ENCODE peak calls at places on chromosome 21, in nine cellular contexts. T, S, P, O, B, H, R, J and C are unnamed samples.

GRCh38 chr21:29490016-29490415 is 191.3 kb downstream of the BACH1 start:
- DNase-seq in T (no peak), S (no peak), P (no peak), O (no peak), B (no peak), H (no peak), R (no peak), J (no peak), C (no peak)

GRCh38 chr21:38170705-38171682 is 85.8 kb upstream of the KCNJ15 start:
- DNase-seq in T (no peak), S (no peak), P (no peak), O (no peak), B (no peak), H (no peak), R (peak; percentile 16), J (no peak), C (no peak)

GRCh38 chr21:39003982-39004775 is 179.1 kb downstream of the PSMG1 start:
- DNase-seq in T (no peak), S (no peak), P (no peak), O (no peak), B (no peak), H (no peak), R (no peak), J (no peak), C (no peak)

GRCh38 chr21:15943009-15943666 is 213.4 kb downstream of the USP25 start:
- DNase-seq in T (no peak), S (no peak), P (no peak), O (no peak), B (no peak), H (no peak), R (no peak), J (no peak), C (no peak)

GRCh38 chr21:27818847-27819246 is 852.0 kb upstream of the ADAMTS5 start:
- DNase-seq in T (no peak), S (no peak), P (no peak), O (no peak), B (no peak), H (no peak), R (no peak), J (no peak), C (no peak)

GRCh38 chr21:38819719-38820147 is 14.0 kb downstream of the ETS2 start:
- DNase-seq in T (no peak), S (no peak), P (no peak), O (no peak), B (no peak), H (no peak), R (no peak), J (no peak), C (no peak)

GRCh38 chr21:29342394-29342957 is 43.8 kb downstream of the BACH1 start:
- DNase-seq in T (no peak), S (no peak), P (no peak), O (peak; percentile 97), B (no peak), H (no peak), R (no peak), J (peak; percentile 77), C (no peak)

GRCh38 chr21:34132202-34132601 is 58.8 kb downstream of the MRPS6 start:
- DNase-seq in T (no peak), S (no peak), P (no peak), O (no peak), B (no peak), H (no peak), R (no peak), J (no peak), C (no peak)

GRCh38 chr21:28336299-28336698 is 656.4 kb downstream of the LTN1 start:
- DNase-seq in T (no peak), S (no peak), P (peak; percentile 49), O (peak; percentile 93), B (no peak), H (no peak), R (peak; percentile 70), J (no peak), C (no peak)

GRCh38 chr21:37874904-37875780 is 41.1 kb downstream of the KCNJ6 start:
- DNase-seq in T (no peak), S (no peak), P (no peak), O (no peak), B (no peak), H (no peak), R (no peak), J (no peak), C (no peak)

GRCh38 chr21:16870116-16870515 is 642.7 kb upstream of the CXADR start:
- DNase-seq in T (no peak), S (no peak), P (no peak), O (peak; percentile 1), B (no peak), H (no peak), R (no peak), J (no peak), C (no peak)

GRCh38 chr21:38170283-38170682 is 86.5 kb upstream of the KCNJ15 start:
- DNase-seq in T (no peak), S (no peak), P (peak; percentile 59), O (no peak), B (no peak), H (no peak), R (peak; percentile 68), J (peak; percentile 29), C (no peak)

GRCh38 chr21:21997390-21998333 is 999.5 kb downstream of the NCAM2 start:
- DNase-seq in T (no peak), S (no peak), P (no peak), O (no peak), B (no peak), H (no peak), R (peak; percentile 3), J (no peak), C (no peak)

GRCh38 chr21:24023402-24023801 is 1583.9 kb downstream of the MRPL39 start:
- DNase-seq in T (no peak), S (no peak), P (no peak), O (no peak), B (no peak), H (no peak), R (no peak), J (no peak), C (no peak)

GRCh38 chr21:24025101-24025500 is 1582.2 kb downstream of the MRPL39 start:
- DNase-seq in T (no peak), S (no peak), P (no peak), O (no peak), B (no peak), H (no peak), R (no peak), J (no peak), C (no peak)

GRCh38 chr21:24023936-24024335 is 1583.3 kb downstream of the MRPL39 start:
- DNase-seq in T (no peak), S (no peak), P (no peak), O (no peak), B (no peak), H (no peak), R (no peak), J (no peak), C (no peak)
- H3K27ac ChIP-seq in T (no peak overlapping the region), S (no peak overlapping the region), P (no peak overlapping the region), O (no peak overlapping the region), B (no peak overlapping the region), H (no peak overlapping the region), R (no peak overlapping the region), J (no peak overlapping the region), C (no peak overlapping the region)

DNA sequence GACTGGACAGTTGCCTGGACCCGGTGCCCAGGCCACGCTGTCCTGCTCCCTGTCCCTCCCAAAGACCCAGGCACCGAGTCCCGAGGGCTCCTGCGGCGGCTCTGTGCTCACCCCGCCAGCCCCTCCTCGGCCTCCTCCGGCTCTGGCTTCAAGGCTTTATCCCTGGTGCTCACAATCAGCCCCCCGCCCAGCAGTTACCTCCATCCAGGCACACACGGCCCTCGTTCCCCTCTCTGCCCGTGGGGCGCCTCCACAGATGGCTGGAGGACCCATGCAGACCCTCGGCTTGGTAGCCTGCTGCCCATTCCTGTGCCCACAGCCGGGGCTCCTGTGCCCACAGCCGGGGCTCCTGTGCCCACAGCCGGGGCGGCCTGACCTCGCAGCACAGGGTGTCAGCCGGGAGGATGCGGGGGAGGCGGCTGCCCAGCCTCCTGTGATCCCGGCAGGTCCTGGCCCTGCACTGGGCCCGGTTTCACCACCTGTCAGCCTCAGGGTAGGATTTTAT is 52.3 kb upstream of the COL18A1 start:
- DNase-seq in T (no peak), S (no peak), P (no peak), O (no peak), B (no peak), H (no peak), R (no peak), J (no peak), C (no peak)
- H3K27me3 ChIP-seq in T (peaks cover 15% of the 10 kb centered on the region), S (peaks cover 2% of the 10 kb centered on the region), P (peaks cover 1% of the 10 kb centered on the region), O (peaks cover 2% of the 10 kb centered on the region), B (no peaks in the 10 kb centered on the region), H (no peaks in the 10 kb centered on the region), R (no peaks in the 10 kb centered on the region), J (no peaks in the 10 kb centered on the region), C (no peaks in the 10 kb centered on the region)

GRCh38 chr21:42514883-42515228 is 1.2 kb downstream of the SLC37A1 start:
- DNase-seq in T (no peak), S (no peak), P (no peak), O (no peak), B (no peak), H (no peak), R (no peak), J (no peak), C (no peak)

GRCh38 chr21:42515708-42516502 is 2.3 kb downstream of the SLC37A1 start:
- DNase-seq in T (no peak), S (peak; percentile 75), P (no peak), O (no peak), B (no peak), H (peak; percentile 54), R (peak; percentile 44), J (no peak), C (no peak)

GRCh38 chr21:42513985-42514882 is 582 bp downstream of the SLC37A1 start:
- DNase-seq in T (no peak), S (peak; percentile 77), P (peak; percentile 61), O (no peak), B (peak; percentile 67), H (peak; percentile 84), R (peak; percentile 88), J (peak; percentile 42), C (peak; percentile 45)

GRCh38 chr21:42512346-42513034 is 1.2 kb upstream of the SLC37A1 start:
- DNase-seq in T (no peak), S (peak; percentile 69), P (no peak), O (no peak), B (no peak), H (no peak), R (no peak), J (no peak), C (no peak)

GRCh38 chr21:42513151-42513984 is at the start of gene SLC37A1:
- DNase-seq in T (no peak), S (peak; percentile 79), P (peak; percentile 65), O (no peak), B (peak; percentile 41), H (peak; percentile 75), R (peak; percentile 73), J (no peak), C (peak; percentile 22)
- TF ChIP-seq CTCF in T (no peak), S (no peak), P (peak; percentile 26), O (no peak), B (no peak), H (peak; percentile 38), R (peak; percentile 42), J (no peak), C (no peak)

DNA sequence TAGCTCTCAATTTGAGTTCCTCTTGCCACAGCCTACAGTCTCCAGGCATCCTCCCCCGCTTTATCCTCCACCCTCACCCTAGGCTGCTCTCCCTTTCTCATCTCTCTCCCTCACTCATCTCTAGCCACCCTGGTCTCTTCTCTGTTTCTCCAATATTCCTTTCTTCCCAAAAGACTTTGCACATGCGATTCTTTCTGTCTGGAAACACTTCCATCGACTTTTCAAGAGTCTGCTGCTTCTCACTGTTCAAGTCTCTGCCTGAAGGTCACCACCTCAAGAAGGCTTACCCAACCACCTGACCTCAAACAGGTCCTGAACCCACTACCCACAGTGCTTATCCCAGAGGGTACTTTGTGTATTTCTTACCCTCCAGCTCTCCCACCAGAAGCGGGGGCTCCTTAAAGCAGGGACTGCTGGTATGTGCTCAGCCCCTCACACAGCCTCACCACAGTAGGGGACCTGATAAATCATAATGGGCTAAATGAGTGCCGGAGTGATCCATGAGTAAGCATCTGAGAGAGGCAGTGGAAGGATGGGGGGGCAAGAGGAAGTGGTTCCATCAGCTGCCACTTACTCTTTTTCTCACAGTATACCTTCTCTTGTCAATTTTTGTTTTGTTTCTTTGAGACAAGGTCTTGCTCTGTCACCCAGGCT is 14.3 kb upstream of the KRTAP19-8 start:
- DNase-seq in T (no peak), S (no peak), P (no peak), O (no peak), B (no peak), H (no peak), R (peak; percentile 3), J (no peak), C (no peak)
- H3K27ac ChIP-seq in T (no peak overlapping the region), S (no peak overlapping the region), P (no peak overlapping the region), O (no peak overlapping the region), B (no peak overlapping the region), H (no peak overlapping the region), R (no peak overlapping the region), J (no peak overlapping the region), C (no peak overlapping the region)